ENCODE peak calls at places on chromosomes 4 and X, in seven cellular contexts. V, A, U, J, X, W and N are unnamed samples.
A peak's percentile ranks its signal among the peaks of the same experiment; 100 is the strongest.

GRCh38 chr4:8332891-8333331 is 63.4 kb downstream of the HTRA3 start:
- DNase-seq in V (no peak), X (peak; percentile 45), W (no peak), U (no peak), J (no peak), A (peak; percentile 29), N (peak; percentile 41)

GRCh38 chrX:375181-376036 is 11.3 kb downstream of the PPP2R3B start:
- DNase-seq in A (no peak), U (no peak), J (peak; percentile 59), W (no peak), V (no peak), X (no peak), N (peak; percentile 69)

GRCh38 chr4:55426518-55426917 is 30.8 kb downstream of the TMEM165 start:
- DNase-seq in V (no peak), J (no peak), U (no peak), W (no peak), X (no peak), A (no peak), N (no peak)

GRCh38 chr4:73679836-73680235 is 59.6 kb upstream of the RASSF6 start:
- DNase-seq in X (no peak), A (no peak), U (no peak), V (no peak), W (no peak), J (no peak), N (no peak)

GRCh38 chr4:125735107-125735506 is 420.4 kb downstream of the FAT4 start:
- DNase-seq in V (no peak), A (peak; percentile 80), W (peak; percentile 76), X (no peak), U (no peak), J (no peak), N (peak; percentile 77)

GRCh38 chr4:112075129-112075753 is 70.0 kb upstream of the FAM241A start:
- DNase-seq in J (no peak), A (peak; percentile 72), V (no peak), U (no peak), W (peak; percentile 75), X (no peak), N (no peak)

GRCh38 chr4:7842384-7843279 is 97.0 kb downstream of the AFAP1 start:
- DNase-seq in J (no peak), A (no peak), U (peak; percentile 41), V (peak; percentile 70), X (no peak), W (no peak), N (peak; percentile 81)

GRCh38 chrX:53728506-53728905 is 42.0 kb upstream of the HUWE1 start:
- DNase-seq in W (no peak), A (no peak), X (no peak), U (no peak), J (no peak), V (no peak), N (no peak)

GRCh38 chrX:103356897-103357296 is 591 bp downstream of the TCEAL9 start:
- DNase-seq in U (peak; percentile 45), A (peak; percentile 79), W (peak; percentile 62), V (no peak), J (no peak), X (no peak), N (no peak)

GRCh38 chr4:140049924-140050681 is 103.9 kb downstream of the MAML3 start:
- DNase-seq in W (peak; percentile 39), J (no peak), X (no peak), A (peak; percentile 78), V (no peak), U (no peak), N (no peak)

GRCh38 chr4:1033840-1034551 is 22.6 kb downstream of the FGFRL1 start:
- DNase-seq in X (no peak), V (peak; percentile 56), W (no peak), J (no peak), U (no peak), A (peak; percentile 53), N (no peak)

GRCh38 chr4:140260227-140260626 is 106.2 kb upstream of the MAML3 start:
- DNase-seq in X (no peak), V (no peak), A (no peak), W (no peak), U (no peak), J (no peak), N (no peak)

GRCh38 chrX:65902011-65902410 is 137.9 kb downstream of the VSIG4 start:
- DNase-seq in V (no peak), A (no peak), X (no peak), J (no peak), U (no peak), W (no peak), N (no peak)

GRCh38 chr4:10104211-10104990 is 12.2 kb downstream of the WDR1 start:
- DNase-seq in U (no peak), J (no peak), V (no peak), W (no peak), X (no peak), A (no peak), N (no peak)

GRCh38 chr4:10101559-10102192 is 14.9 kb downstream of the WDR1 start:
- DNase-seq in X (no peak), V (no peak), J (no peak), A (no peak), W (no peak), U (no peak), N (no peak)

GRCh38 chr4:10102981-10103330 is 13.6 kb downstream of the WDR1 start:
- DNase-seq in J (no peak), X (no peak), A (no peak), W (no peak), U (no peak), V (no peak), N (no peak)

GRCh38 chr4:10100734-10101216 is 15.8 kb downstream of the WDR1 start:
- DNase-seq in A (no peak), X (no peak), V (peak; percentile 77), U (no peak), J (peak; percentile 86), W (no peak), N (no peak)

DNA sequence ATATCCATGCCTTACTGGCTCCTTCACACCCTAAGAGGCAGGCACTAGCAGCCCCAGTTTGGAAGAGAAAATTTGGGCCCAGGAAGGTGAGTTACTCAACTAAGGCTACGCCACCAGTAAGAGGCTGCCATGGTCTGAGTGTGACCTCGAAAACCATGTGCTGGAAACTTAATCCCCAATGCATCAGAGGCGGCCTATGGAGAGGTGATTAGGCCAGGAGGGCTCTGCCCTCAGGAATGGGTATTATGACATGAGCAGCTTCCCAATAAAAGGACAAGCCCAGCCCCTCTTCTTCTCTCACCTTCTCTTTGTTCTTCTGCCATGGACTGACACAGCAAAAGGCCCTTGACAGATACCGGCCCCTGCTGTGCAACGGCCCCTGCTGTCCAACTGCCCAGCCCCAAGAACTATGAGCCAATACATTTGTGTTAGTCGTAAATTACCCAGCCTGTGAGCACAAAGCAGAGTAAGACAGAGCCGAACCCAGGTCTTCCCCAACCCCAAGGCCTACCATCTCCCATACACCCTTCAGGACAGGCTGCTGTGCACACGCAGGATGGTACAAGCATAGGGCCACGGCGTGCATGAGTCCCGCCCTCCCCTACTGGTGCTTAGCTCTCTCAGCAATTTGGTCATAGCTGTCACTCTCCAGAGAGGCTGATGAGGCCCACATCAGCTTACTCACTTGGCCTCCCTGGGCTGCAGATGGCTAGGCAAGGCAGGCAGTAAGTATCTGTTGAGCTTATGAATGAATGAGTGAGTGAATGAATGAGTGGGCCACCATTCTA is 14.2 kb downstream of the WDR1 start:
- DNase-seq in W (no peak), U (no peak), V (no peak), A (no peak), X (no peak), J (no peak), N (no peak)
- H3K4me1 ChIP-seq in W (peaks cover 79% of the 10 kb centered on the region), U (peaks cover 42% of the 10 kb centered on the region), V (peaks cover 85% of the 10 kb centered on the region), A (peaks cover 25% of the 10 kb centered on the region), X (peaks cover 96% of the 10 kb centered on the region), J (peaks cover 34% of the 10 kb centered on the region), N (peaks cover 53% of the 10 kb centered on the region)

GRCh38 chr4:134935320-134935719 is 733.7 kb upstream of the PABPC4L start:
- DNase-seq in V (no peak), J (no peak), W (peak; percentile 22), A (peak; percentile 78), X (no peak), U (no peak), N (no peak)
- TF ChIP-seq CTCF in V (no peak), J (no peak), W (peak; percentile 30), A (peak; percentile 94), X (no peak), U (peak; percentile 18), N (peak; percentile 35)

DNA sequence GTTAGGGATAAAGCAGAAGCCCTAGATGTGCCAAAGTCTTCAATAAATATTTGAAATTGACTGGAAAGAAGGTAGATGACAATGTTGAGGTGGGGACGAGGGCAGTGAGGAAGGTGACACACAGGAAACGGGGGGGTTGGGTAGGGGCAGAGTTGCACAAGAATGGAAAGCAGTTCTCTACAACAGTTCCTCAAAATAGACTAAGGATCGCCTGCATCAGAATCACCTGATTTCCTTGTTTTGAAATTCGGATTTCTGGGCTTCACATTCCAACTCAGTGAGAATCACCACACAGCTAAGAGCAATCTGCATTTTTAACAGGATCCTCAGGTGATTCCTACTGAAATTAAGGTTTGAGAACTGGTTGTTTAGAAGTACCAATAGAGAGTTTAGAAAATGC is 70.6 kb downstream of the ARFIP1 start:
- DNase-seq in A (peak; percentile 83), V (no peak), J (no peak), X (no peak), U (no peak), W (peak; percentile 48), N (no peak)
- H3K4me3 ChIP-seq in A (no peak overlapping the region), V (no peak overlapping the region), J (no peak overlapping the region), X (no peak overlapping the region), U (no peak overlapping the region), W (no peak overlapping the region), N (no peak overlapping the region)

GRCh38 chr4:186624951-186625350 is 69.6 kb upstream of the MTNR1A start:
- DNase-seq in U (no peak), W (peak; percentile 18), X (no peak), J (no peak), A (no peak), V (no peak), N (no peak)
- H3K4me1 ChIP-seq in U (no peaks in the 10 kb centered on the region), W (peaks cover 4% of the 10 kb centered on the region), X (peaks cover 7% of the 10 kb centered on the region), J (no peaks in the 10 kb centered on the region), A (peaks cover 8% of the 10 kb centered on the region), V (peaks cover 23% of the 10 kb centered on the region), N (peaks cover 28% of the 10 kb centered on the region)

GRCh38 chr4:95510145-95510544 is 38.6 kb downstream of the UNC5C start:
- DNase-seq in V (no peak), U (no peak), J (no peak), A (no peak), W (peak; percentile 59), X (no peak), N (no peak)
- TF ChIP-seq CTCF in V (peak; percentile 50), U (peak; percentile 65), J (no peak), A (peak; percentile 92), W (peak; percentile 65), X (peak; percentile 15), N (peak; percentile 86)

GRCh38 chr4:53306729-53307128 is 59.1 kb downstream of the SCFD2 start:
- DNase-seq in X (no peak), W (no peak), V (no peak), U (no peak), A (no peak), J (no peak), N (no peak)

GRCh38 chr4:53309321-53310020 is 56.4 kb downstream of the SCFD2 start:
- DNase-seq in J (no peak), X (no peak), U (no peak), V (no peak), A (no peak), W (no peak), N (no peak)

GRCh38 chr4:53307210-53307609 is 58.7 kb downstream of the SCFD2 start:
- DNase-seq in V (no peak), X (no peak), J (no peak), W (no peak), U (no peak), A (no peak), N (no peak)

GRCh38 chr4:53313510-53313909 is 52.4 kb downstream of the SCFD2 start:
- DNase-seq in U (no peak), J (no peak), V (no peak), W (peak; percentile 15), X (no peak), A (peak; percentile 72), N (no peak)

GRCh38 chr4:53307819-53308773 is 57.8 kb downstream of the SCFD2 start:
- DNase-seq in A (no peak), W (no peak), J (no peak), X (no peak), V (no peak), U (no peak), N (no peak)
- H3K4me3 ChIP-seq in A (no peak overlapping the region), W (no peak overlapping the region), J (no peak overlapping the region), X (no peak overlapping the region), V (no peak overlapping the region), U (no peak overlapping the region), N (no peak overlapping the region)